ENCODE peak calls at places on chromosome 16, in eight cellular contexts. C is mucosa of descending colon, U is heart right ventricle, O is aorta, Y is hepatocyte, Z is IMR-90, V is fibroblast of pulmonary artery, R is stomach. W is an unnamed sample.

GRCh38 chr16:24769806-24770205 is 40.4 kb downstream of the TNRC6A start:
- DNase-seq in U (no peak), O (no peak), R (no peak), Z (peak), Y (no peak), V (peak), C (no peak), W (no peak)

GRCh38 chr16:57998484-57998883 is 2.0 kb downstream of the ZNF319 start:
- DNase-seq in U (no peak), Z (no peak), C (peak), O (no peak), V (peak), Y (peak), R (peak), W (no peak)

GRCh38 chr16:87570938-87571867 is 31.1 kb upstream of the JPH3 start:
- DNase-seq in C (no peak), U (peak), R (peak), Y (peak), Z (peak), V (peak), O (peak), W (peak)

GRCh38 chr16:4940719-4941118 is 3.8 kb upstream of the PPL start:
- DNase-seq in C (no peak), R (no peak), Y (no peak), Z (no peak), U (no peak), O (no peak), V (no peak), W (no peak)

GRCh38 chr16:85172465-85173071 is 60.3 kb upstream of the CIBAR2 start:
- DNase-seq in Y (no peak), O (no peak), V (peak), Z (peak), R (no peak), C (peak), U (no peak), W (no peak)

GRCh38 chr16:58198739-58199411 is 969 bp upstream of the CSNK2A2 start:
- DNase-seq in V (no peak), Z (no peak), Y (no peak), R (no peak), O (no peak), C (no peak), U (no peak), W (no peak)

GRCh38 chr16:16096161-16096857 is 127.0 kb downstream of the ABCC6 start:
- DNase-seq in Y (no peak), V (peak), U (no peak), R (no peak), Z (peak), C (no peak), O (peak), W (no peak)

GRCh38 chr16:14399397-14400284 is 230.4 kb downstream of the PARN start:
- DNase-seq in U (peak), O (peak), Z (peak), Y (peak), C (no peak), R (no peak), V (peak), W (peak)

GRCh38 chr16:17080105-17080504 is 390.7 kb downstream of the XYLT1 start:
- DNase-seq in O (no peak), U (no peak), V (no peak), R (no peak), Y (no peak), Z (no peak), C (no peak), W (no peak)

GRCh38 chr16:74625500-74626350 is 18.8 kb upstream of the GLG1 start:
- DNase-seq in C (no peak), Z (no peak), R (peak), V (no peak), Y (no peak), O (no peak), U (no peak), W (no peak)

GRCh38 chr16:86509759-86510464 is 415 bp upstream of the FOXF1 start:
- DNase-seq in R (peak), Y (peak), C (peak), Z (peak), U (peak), V (peak), O (no peak), W (no peak)

GRCh38 chr16:48905632-48906031 is 295.7 kb upstream of the N4BP1 start:
- DNase-seq in Y (no peak), U (no peak), O (no peak), Z (no peak), R (no peak), V (no peak), C (no peak), W (no peak)

GRCh38 chr16:78763821-78764440 is 664.5 kb downstream of the WWOX start:
- DNase-seq in C (no peak), R (no peak), O (no peak), U (no peak), V (no peak), Y (no peak), Z (no peak), W (no peak)

GRCh38 chr16:85422124-85422373 is 191.1 kb upstream of the GSE1 start:
- DNase-seq in U (no peak), C (no peak), Z (no peak), V (no peak), R (no peak), O (no peak), Y (no peak), W (no peak)

GRCh38 chr16:23342083-23342640 is 40.1 kb downstream of the SCNN1B start:
- DNase-seq in Z (no peak), Y (no peak), R (no peak), V (no peak), O (no peak), C (no peak), U (no peak), W (no peak)

GRCh38 chr16:19486744-19487325 is 35.1 kb downstream of the GDE1 start:
- DNase-seq in C (no peak), U (no peak), V (no peak), R (no peak), Y (no peak), O (no peak), Z (no peak), W (no peak)

GRCh38 chr16:87914326-87914725 is 22.0 kb downstream of the CA5A start:
- DNase-seq in Y (no peak), R (no peak), U (no peak), O (no peak), V (no peak), Z (no peak), C (no peak), W (no peak)

GRCh38 chr16:81767987-81768592 is 11.0 kb upstream of the PLCG2 start:
- DNase-seq in O (no peak), C (no peak), Y (peak), V (no peak), R (no peak), Z (no peak), U (no peak), W (no peak)

GRCh38 chr16:46730801-46731690 is 17.1 kb downstream of the MYLK3 start:
- DNase-seq in V (no peak), C (no peak), Z (no peak), O (no peak), Y (no peak), R (peak), U (peak), W (no peak)

GRCh38 chr16:85908889-85909584 is 10.1 kb downstream of the IRF8 start:
- DNase-seq in U (no peak), V (no peak), C (no peak), O (no peak), Z (no peak), R (no peak), Y (no peak), W (no peak)

GRCh38 chr16:58027341-58028167 is 2.0 kb downstream of the MMP15 start:
- DNase-seq in V (no peak), Y (peak), U (peak), O (no peak), Z (no peak), R (peak), C (peak), W (no peak)

GRCh38 chr16:83365166-83365565 is 442.6 kb upstream of the HSBP1 start:
- DNase-seq in Y (no peak), O (no peak), R (no peak), U (no peak), Z (peak), C (no peak), V (peak), W (no peak)

GRCh38 chr16:30637952-30638351 is 12.8 kb upstream of the PRR14 start:
- DNase-seq in Y (peak), O (no peak), V (peak), R (no peak), C (no peak), Z (peak), U (no peak), W (no peak)

GRCh38 chr16:56226187-56226586 is 34.9 kb downstream of the GNAO1 start:
- DNase-seq in R (no peak), V (no peak), Y (no peak), O (no peak), Z (no peak), C (no peak), U (no peak), W (peak)

GRCh38 chr16:47713225-47713595 is 252.1 kb downstream of the PHKB start:
- DNase-seq in C (no peak), Z (peak), V (peak), O (no peak), U (no peak), R (no peak), Y (no peak), W (no peak)

GRCh38 chr16:84055801-84056634 is 13.4 kb upstream of the SLC38A8 start:
- DNase-seq in Y (no peak), Z (no peak), O (no peak), R (no peak), C (peak), U (no peak), V (no peak), W (no peak)

GRCh38 chr16:16190546-16190945 is 32.7 kb downstream of the ABCC6 start:
- DNase-seq in C (no peak), O (no peak), V (no peak), R (no peak), Y (no peak), U (no peak), Z (no peak), W (no peak)

GRCh38 chr16:56615353-56615752 is 7.0 kb downstream of the MT2A start:
- DNase-seq in O (no peak), R (no peak), V (peak), Y (no peak), C (no peak), Z (peak), U (no peak), W (no peak)

GRCh38 chr16:63890072-63890471 is 1231.8 kb downstream of the CDH11 start:
- DNase-seq in R (no peak), C (no peak), Y (peak), Z (peak), V (peak), O (no peak), U (peak), W (no peak)

GRCh38 chr16:3695610-3696369 is 21.5 kb downstream of the TRAP1 start:
- DNase-seq in V (no peak), U (no peak), Z (no peak), C (no peak), Y (peak), R (peak), O (no peak), W (no peak)

GRCh38 chr16:57533618-57534336 is 2.6 kb downstream of the CCDC102A start:
- DNase-seq in R (peak), V (no peak), Y (no peak), U (peak), O (peak), C (peak), Z (no peak), W (no peak)

GRCh38 chr16:4936181-4936990 is 562 bp downstream of the PPL start:
- DNase-seq in V (no peak), C (peak), Z (no peak), Y (peak), U (no peak), O (no peak), R (peak), W (no peak)

GRCh38 chr16:57313509-57313908 is 29.0 kb upstream of the PLLP start:
- DNase-seq in Z (no peak), C (no peak), V (no peak), R (no peak), Y (no peak), O (no peak), U (no peak), W (no peak)

GRCh38 chr16:3789375-3790067 is 72.2 kb upstream of the TRAP1 start:
- DNase-seq in U (no peak), V (no peak), Y (no peak), R (no peak), Z (no peak), C (no peak), O (no peak), W (no peak)

GRCh38 chr16:77592021-77592420 is 130.3 kb upstream of the NUDT7 start:
- DNase-seq in C (no peak), O (no peak), V (no peak), Z (no peak), Y (no peak), R (no peak), U (no peak), W (no peak)

GRCh38 chr16:31344712-31345111 is 10.3 kb upstream of the ITGAX start:
- DNase-seq in R (no peak), Z (no peak), Y (no peak), V (no peak), C (no peak), U (no peak), O (no peak), W (no peak)

GRCh38 chr16:85601730-85602401 is 11.3 kb upstream of the GSE1 start:
- DNase-seq in O (no peak), C (no peak), V (no peak), Z (peak), Y (no peak), R (peak), U (no peak), W (no peak)

GRCh38 chr16:68445458-68445857 is 2.9 kb downstream of the SMPD3 start:
- DNase-seq in Y (no peak), Z (peak), V (peak), R (peak), U (no peak), O (peak), C (no peak), W (no peak)

GRCh38 chr16:68444058-68444657 is 4.2 kb downstream of the SMPD3 start:
- DNase-seq in U (peak), Z (peak), O (no peak), R (peak), Y (peak), V (peak), C (no peak), W (no peak)

GRCh38 chr16:68448360-68448970 is at the start of gene SMPD3:
- DNase-seq in C (peak), R (peak), O (peak), Z (peak), U (peak), V (peak), Y (peak), W (peak)

GRCh38 chr16:68447721-68448359 is 468 bp downstream of the SMPD3 start:
- DNase-seq in Z (no peak), R (no peak), C (no peak), U (no peak), V (no peak), O (no peak), Y (no peak), W (no peak)

GRCh38 chr16:68446941-68447675 is 1.2 kb downstream of the SMPD3 start:
- DNase-seq in Z (no peak), C (peak), O (no peak), U (no peak), Y (no peak), V (no peak), R (no peak), W (no peak)
- H3K4me3 ChIP-seq in Z (no peak), C (no peak), O (no peak), U (no peak), Y (no peak), V (no peak), R (peak), W (peak)

GRCh38 chr16:27154573-27155521 is 48.5 kb upstream of the KDM8 start:
- DNase-seq in O (peak), V (peak), Z (peak), U (peak), Y (peak), C (peak), R (peak), W (no peak)
- H3K4me3 ChIP-seq in O (no peak), V (no peak), Z (no peak), U (no peak), Y (no peak), C (no peak), R (no peak), W (no peak)

GRCh38 chr16:9885876-9886275 is 296.4 kb downstream of the GRIN2A start:
- DNase-seq in Z (no peak), C (no peak), O (no peak), U (no peak), R (no peak), V (no peak), Y (no peak), W (no peak)

DNA sequence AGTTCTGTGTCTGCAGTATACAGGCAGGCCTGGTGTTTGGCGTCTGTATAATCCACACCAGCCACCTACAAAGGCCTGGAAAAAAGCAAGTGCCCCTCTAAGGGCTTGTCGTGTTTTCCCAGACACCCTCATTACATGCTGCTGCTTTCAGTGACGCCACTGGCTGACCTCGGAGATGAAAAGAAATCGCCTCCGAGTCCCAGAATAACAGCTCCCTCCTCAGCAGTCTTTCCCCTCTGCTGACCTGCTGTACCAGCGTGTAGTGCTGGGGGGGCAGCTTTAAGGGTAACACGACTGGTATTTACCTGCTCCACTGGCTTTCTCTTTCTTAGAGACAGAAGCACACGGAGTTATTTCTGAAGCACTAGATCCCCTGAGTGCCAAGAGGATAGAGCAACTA is 296.8 kb downstream of the GRIN2A start:
- DNase-seq in Y (no peak), U (no peak), C (no peak), O (no peak), R (no peak), Z (no peak), V (no peak), W (no peak)
- H3K4me3 ChIP-seq in Y (no peak), U (no peak), C (no peak), O (no peak), R (no peak), Z (no peak), V (no peak), W (no peak)

GRCh38 chr16:89089142-89089541 is 4.5 kb upstream of the ACSF3 start:
- DNase-seq in C (no peak), Y (no peak), Z (no peak), O (no peak), U (no peak), V (no peak), R (no peak), W (no peak)
- H3K4me3 ChIP-seq in C (no peak), Y (no peak), Z (no peak), O (no peak), U (no peak), V (no peak), R (no peak), W (no peak)

DNA sequence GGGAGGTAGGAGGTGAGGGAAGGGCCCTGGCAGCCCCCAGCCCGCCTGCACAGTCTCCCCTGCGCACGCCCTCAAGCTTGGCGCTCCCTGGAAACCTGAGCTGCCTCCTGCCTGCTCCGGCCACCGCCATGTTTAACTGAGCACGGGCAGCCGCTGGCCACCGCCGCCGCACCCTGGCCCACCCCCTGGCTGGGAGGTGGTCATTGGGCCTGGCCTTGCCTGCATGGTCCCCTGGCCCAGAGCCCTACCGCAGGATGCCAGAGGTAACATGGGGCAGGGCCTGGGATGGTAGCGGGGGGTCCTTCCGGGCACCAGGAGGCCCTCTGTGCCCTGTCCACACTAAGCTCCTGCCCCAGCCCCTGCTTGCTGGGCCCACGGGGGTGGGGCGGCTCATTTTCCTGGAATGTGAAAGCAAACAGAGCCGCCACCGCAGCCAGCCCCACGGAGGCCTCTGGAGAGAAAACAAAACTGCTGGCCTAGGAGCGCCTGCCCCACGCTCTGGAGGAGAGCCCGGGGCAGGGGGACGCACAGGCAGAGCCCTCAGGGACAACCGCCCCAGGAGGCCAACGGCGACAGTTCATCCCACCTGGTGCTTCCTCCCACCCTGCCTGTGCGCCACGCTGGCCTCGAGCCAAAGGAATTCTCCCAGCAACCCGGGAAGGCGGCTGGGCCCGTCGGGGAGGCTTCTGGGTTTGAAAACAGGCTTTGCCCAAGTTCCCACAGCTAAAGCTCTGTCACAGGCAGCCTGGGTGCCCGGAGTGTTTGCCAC is 8.9 kb downstream of the NHERF2 start:
- DNase-seq in O (peak), V (peak), C (peak), Z (peak), Y (peak), U (no peak), R (peak), W (no peak)
- H3K4me3 ChIP-seq in O (no peak), V (no peak), C (no peak), Z (no peak), Y (no peak), U (peak), R (peak), W (peak)

DNA sequence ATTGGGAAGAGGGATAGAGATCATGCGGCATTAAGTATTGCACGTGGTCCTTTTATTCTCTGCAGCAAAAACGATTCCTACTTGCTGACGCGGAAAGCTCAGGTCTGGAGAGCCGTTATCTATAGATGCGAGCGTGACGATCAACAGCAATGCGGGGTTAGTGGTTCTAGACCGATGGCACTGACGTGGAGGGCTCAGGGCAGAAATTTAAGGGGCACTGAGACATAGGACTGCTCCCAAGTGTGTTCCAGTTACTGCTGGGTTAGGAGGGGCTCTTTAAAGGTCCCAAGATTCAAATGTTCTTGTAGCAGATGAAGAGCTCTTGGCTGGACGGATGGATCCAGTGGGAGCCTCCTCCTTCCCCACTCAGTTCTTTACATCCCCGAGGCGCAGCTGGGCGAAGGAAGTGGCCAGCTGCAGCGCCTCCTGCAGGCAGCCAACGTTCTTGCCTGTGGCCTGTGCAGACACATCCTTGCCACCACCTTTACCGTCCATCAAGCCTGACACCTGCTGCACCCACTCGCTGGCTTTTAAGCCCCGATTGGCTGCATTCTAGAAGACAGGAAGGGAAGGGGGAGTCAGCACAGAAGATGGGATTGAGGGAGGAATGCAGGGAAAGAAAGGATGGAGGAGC is 732 bp upstream of the EXOSC6 start:
- DNase-seq in C (no peak), U (no peak), R (no peak), Y (no peak), Z (peak), V (peak), O (no peak), W (peak)
- H3K4me3 ChIP-seq in C (no peak), U (no peak), R (no peak), Y (no peak), Z (no peak), V (no peak), O (no peak), W (no peak)

W was measured in right atrium auricular region.